ENCODE peak calls at places on chromosomes 11 and 22, in eight cellular contexts. A is foreskin fibroblast; N is NCI-H1436 treated with DMSO at 0.1 percent for 48 hours; L is stimulated activated CD4-positive, alpha-beta T cell treated with anti-CD3 and anti-CD28 coated beads, Interleukin-12 subunit alpha, Interleukin-12 subunit beta, amount 100 ng/mL, for 4 hours; G is COLO829; Y is testis; I is HT-29; X is uterus. K is an unnamed sample.

GRCh38 chr22:19375435-19375834 is 56.1 kb downstream of the HIRA start:
- DNase-seq in X (no peak), I (no peak), L (no peak), N (no peak), Y (no peak), A (no peak), G (no peak), K (no peak)

GRCh38 chr11:1157645-1158591 is at the start of gene MUC5AC:
- DNase-seq in N (no peak), X (no peak), I (peak; percentile 41), A (no peak), Y (peak; percentile 9), G (no peak), L (no peak), K (no peak)

GRCh38 chr11:57647368-57647767 is 2.3 kb downstream of the YPEL4 start:
- DNase-seq in G (no peak), N (no peak), I (no peak), A (no peak), X (no peak), L (no peak), Y (no peak), K (no peak)

GRCh38 chr11:68342459-68343158 is 30.2 kb downstream of the LRP5 start:
- DNase-seq in N (no peak), L (no peak), I (peak; percentile 97), G (no peak), X (no peak), A (no peak), Y (no peak), K (no peak)

GRCh38 chr11:44761546-44761961 is 34.8 kb downstream of the TSPAN18 start:
- DNase-seq in G (no peak), A (no peak), Y (no peak), X (peak; percentile 17), N (no peak), I (no peak), L (no peak), K (no peak)

GRCh38 chr22:48944756-48945620 is 882.7 kb downstream of the BRD1 start:
- DNase-seq in A (no peak), X (no peak), Y (peak; percentile 7), N (no peak), I (no peak), G (no peak), L (no peak), K (no peak)

GRCh38 chr11:119320593-119321524 is 3.9 kb upstream of the MCAM start:
- DNase-seq in A (peak; percentile 34), G (peak; percentile 53), N (no peak), I (peak; percentile 72), X (peak; percentile 81), Y (no peak), L (peak; percentile 40), K (no peak)

GRCh38 chr11:107840120-107840479 is 18.5 kb downstream of the SLC35F2 start:
- DNase-seq in A (no peak), I (no peak), G (peak; percentile 35), Y (no peak), X (no peak), L (no peak), N (no peak), K (peak; percentile 34)

GRCh38 chr11:65209711-65210360 is 28.1 kb downstream of the CAPN1 start:
- DNase-seq in I (peak; percentile 50), N (no peak), L (no peak), G (no peak), Y (no peak), A (no peak), X (no peak), K (no peak)

GRCh38 chr11:67345949-67346819 is 7.2 kb downstream of the POLD4 start:
- DNase-seq in Y (no peak), L (no peak), A (peak; percentile 60), N (no peak), I (peak; percentile 96), X (no peak), G (no peak), K (no peak)